ENCODE peak calls at places on chromosomes 2 and 18, in nine cellular contexts. L is neural crest cell, T is LHCN-M2, R is NCI-H748 treated with DMSO at 0.1 percent for 48 hours, O is vagina, U is brain microvascular endothelial cell, F is T-helper 1 cell, V is left lobe of liver, Q is stromal cell of bone marrow. N is an unnamed sample.

GRCh38 chr18:51603111-51603510 is 405.6 kb upstream of the MEX3C start:
- DNase-seq in L (no peak), T (no peak), R (no peak), O (no peak), U (no peak), F (no peak), V (no peak), Q (no peak), N (no peak)

GRCh38 chr2:200787351-200788128 is 24.2 kb upstream of the BZW1 start:
- DNase-seq in L (no peak), T (peak; percentile 92), R (no peak), O (no peak), U (peak; percentile 96), F (no peak), V (no peak), Q (peak; percentile 93), N (peak; percentile 58)

GRCh38 chr18:73318732-73319479 is 451.1 kb upstream of the NETO1 start:
- DNase-seq in L (no peak), T (no peak), R (no peak), O (no peak), U (peak; percentile 1), F (no peak), V (no peak), Q (no peak), N (no peak)

GRCh38 chr2:3172265-3172935 is 205.2 kb downstream of the EIPR1 start:
- DNase-seq in L (no peak), T (no peak), R (no peak), O (no peak), U (no peak), F (no peak), V (no peak), Q (no peak), N (no peak)

GRCh38 chr18:55385770-55386169 is 202.2 kb downstream of the TCF4 start:
- DNase-seq in L (no peak), T (no peak), R (no peak), O (no peak), U (no peak), F (no peak), V (no peak), Q (no peak), N (no peak)

GRCh38 chr2:219954331-219954730 is 326.9 kb downstream of the SLC4A3 start:
- DNase-seq in L (no peak), T (no peak), R (no peak), O (no peak), U (no peak), F (no peak), V (no peak), Q (peak; percentile 9), N (no peak)

GRCh38 chr18:32553174-32553573 is 82.5 kb upstream of the GAREM1 start:
- DNase-seq in L (no peak), T (no peak), R (no peak), O (no peak), U (no peak), F (no peak), V (no peak), Q (no peak), N (no peak)

GRCh38 chr18:59039449-59039848 is 100.2 kb upstream of the SEC11C start:
- DNase-seq in L (no peak), T (no peak), R (no peak), O (no peak), U (no peak), F (no peak), V (no peak), Q (no peak), N (no peak)

GRCh38 chr18:48795696-48796095 is 155.1 kb downstream of the SMAD7 start:
- DNase-seq in L (no peak), T (no peak), R (no peak), O (no peak), U (no peak), F (no peak), V (no peak), Q (no peak), N (no peak)

GRCh38 chr2:100124746-100125145 is 17.6 kb downstream of the AFF3 start:
- DNase-seq in L (no peak), T (no peak), R (no peak), O (no peak), U (no peak), F (no peak), V (no peak), Q (no peak), N (no peak)

GRCh38 chr2:222943820-222944219 is 83.0 kb downstream of the ACSL3 start:
- DNase-seq in L (no peak), T (no peak), R (no peak), O (no peak), U (no peak), F (no peak), V (no peak), Q (no peak), N (no peak)

GRCh38 chr18:64202836-64203235 is 53.9 kb upstream of the LINC00305 start:
- DNase-seq in L (no peak), T (no peak), R (no peak), O (no peak), U (no peak), F (no peak), V (no peak), Q (no peak), N (no peak)

GRCh38 chr18:7728297-7728696 is 161.2 kb downstream of the PTPRM start:
- DNase-seq in L (no peak), T (no peak), R (no peak), O (no peak), U (no peak), F (no peak), V (no peak), Q (no peak), N (peak; percentile 6)

GRCh38 chr2:30039101-30039500 is 107.7 kb upstream of the YPEL5 start:
- DNase-seq in L (no peak), T (no peak), R (no peak), O (no peak), U (no peak), F (no peak), V (no peak), Q (no peak), N (no peak)

GRCh38 chr18:8548186-8548585 is 61.1 kb upstream of the RAB12 start:
- DNase-seq in L (no peak), T (peak; percentile 35), R (no peak), O (no peak), U (peak; percentile 78), F (no peak), V (no peak), Q (peak; percentile 19), N (peak; percentile 84)

GRCh38 chr18:26457611-26458350 is 90.6 kb downstream of the KCTD1 start:
- DNase-seq in L (no peak), T (no peak), R (no peak), O (no peak), U (no peak), F (no peak), V (no peak), Q (no peak), N (no peak)

GRCh38 chr2:130387804-130388203 is 31.9 kb downstream of the PTPN18 start:
- DNase-seq in L (no peak), T (no peak), R (no peak), O (no peak), U (no peak), F (no peak), V (no peak), Q (no peak), N (no peak)

GRCh38 chr18:24126155-24126947 is 12.5 kb upstream of the CABYR start:
- DNase-seq in L (no peak), T (no peak), R (no peak), O (no peak), U (no peak), F (no peak), V (no peak), Q (no peak), N (no peak)

GRCh38 chr2:164910091-164910899 is 45.0 kb downstream of the SLC38A11 start:
- DNase-seq in L (no peak), T (peak; percentile 72), R (no peak), O (no peak), U (peak; percentile 69), F (no peak), V (no peak), Q (no peak), N (peak; percentile 44)

GRCh38 chr2:176682278-176682677 is 413.0 kb downstream of the MTX2 start:
- DNase-seq in L (no peak), T (peak; percentile 5), R (no peak), O (no peak), U (no peak), F (no peak), V (no peak), Q (peak; percentile 34), N (peak; percentile 4)

GRCh38 chr18:24271381-24272331 is 126.0 kb downstream of the OSBPL1A start:
- DNase-seq in L (peak; percentile 67), T (peak; percentile 76), R (peak; percentile 35), O (no peak), U (peak; percentile 63), F (no peak), V (peak; percentile 81), Q (peak; percentile 44), N (peak; percentile 75)

GRCh38 chr18:25727281-25727680 is 363.1 kb downstream of the SS18 start:
- DNase-seq in L (no peak), T (peak; percentile 37), R (no peak), O (no peak), U (no peak), F (no peak), V (no peak), Q (no peak), N (no peak)

GRCh38 chr2:172052000-172052983 is 33.0 kb upstream of the DLX1 start:
- DNase-seq in L (no peak), T (no peak), R (peak; percentile 49), O (no peak), U (no peak), F (no peak), V (peak; percentile 55), Q (no peak), N (no peak)

GRCh38 chr2:127044977-127045654 is 61.8 kb downstream of the BIN1 start:
- DNase-seq in L (no peak), T (no peak), R (no peak), O (peak; percentile 83), U (no peak), F (no peak), V (no peak), Q (no peak), N (peak; percentile 44)

GRCh38 chr2:23669413-23670244 is 257.3 kb downstream of the ATAD2B start:
- DNase-seq in L (no peak), T (no peak), R (no peak), O (peak; percentile 91), U (no peak), F (no peak), V (no peak), Q (peak; percentile 34), N (no peak)

GRCh38 chr2:180657054-180657453 is 323.4 kb upstream of the UBE2E3 start:
- DNase-seq in L (no peak), T (peak; percentile 67), R (no peak), O (no peak), U (peak; percentile 67), F (no peak), V (no peak), Q (no peak), N (peak; percentile 31)

GRCh38 chr2:12416600-12416999 is 300.1 kb upstream of the TRIB2 start:
- DNase-seq in L (no peak), T (peak; percentile 43), R (no peak), O (no peak), U (peak; percentile 50), F (peak; percentile 53), V (peak; percentile 61), Q (no peak), N (peak; percentile 34)